ENCODE peak calls at places on chromosomes 1 and 21, in four cellular contexts. B, K, Y and U are unnamed samples.

GRCh38 chr1:212234431-212235298 is 50.5 kb upstream of the PPP2R5A start:
- DNase-seq in K (no peak), Y (peak; percentile 95), B (peak; percentile 99), U (peak; percentile 63)

GRCh38 chr1:236140705-236141446 is 1.5 kb upstream of the GPR137B start:
- DNase-seq in Y (no peak), K (no peak), B (no peak), U (no peak)

GRCh38 chr21:26366781-26367180 is 196.2 kb upstream of the APP start:
- DNase-seq in K (no peak), Y (no peak), B (no peak), U (no peak)

GRCh38 chr1:151990856-151991198 is 2.8 kb downstream of the S100A10 start:
- DNase-seq in K (no peak), B (peak; percentile 93), Y (peak; percentile 68), U (no peak)

GRCh38 chr1:6006882-6007281 is 14.7 kb upstream of the NPHP4 start:
- DNase-seq in K (no peak), Y (no peak), B (no peak), U (no peak)

GRCh38 chr1:203281033-203281432 is 24.3 kb upstream of the BTG2 start:
- DNase-seq in Y (no peak), B (peak; percentile 79), K (no peak), U (no peak)

GRCh38 chr1:94591791-94592565 is 50.4 kb upstream of the F3 start:
- DNase-seq in B (no peak), Y (no peak), K (no peak), U (no peak)

GRCh38 chr21:39088831-39089380 is 94.3 kb downstream of the PSMG1 start:
- DNase-seq in K (no peak), B (peak; percentile 72), Y (peak; percentile 52), U (no peak)

GRCh38 chr1:24970399-24970753 is 40.3 kb upstream of the RUNX3 start:
- DNase-seq in Y (peak; percentile 39), B (peak; percentile 51), K (no peak), U (no peak)

GRCh38 chr1:67652800-67653199 is 32.2 kb upstream of the GADD45A start:
- DNase-seq in Y (peak; percentile 67), B (peak; percentile 83), K (no peak), U (no peak)

GRCh38 chr1:106038260-106038659 is 1018.2 kb upstream of the PRMT6 start:
- DNase-seq in B (no peak), Y (no peak), K (no peak), U (no peak)

GRCh38 chr1:247367786-247368342 is 36.2 kb upstream of the ZNF496 start:
- DNase-seq in K (no peak), B (no peak), Y (peak; percentile 57), U (no peak)

GRCh38 chr21:31526040-31526439 is 133.5 kb upstream of the SOD1 start:
- DNase-seq in Y (no peak), K (no peak), B (peak; percentile 78), U (peak; percentile 37)

GRCh38 chr1:53643881-53644390 is 95.0 kb downstream of the GLIS1 start:
- DNase-seq in Y (peak; percentile 8), B (no peak), K (no peak), U (no peak)

GRCh38 chr1:10128081-10128765 is 82.1 kb upstream of the KIF1B start:
- DNase-seq in B (no peak), Y (no peak), K (no peak), U (no peak)

GRCh38 chr1:60897003-60897402 is 185.4 kb upstream of the NFIA start:
- DNase-seq in Y (no peak), K (no peak), B (no peak), U (no peak)

GRCh38 chr21:19256934-19257660 is 853.5 kb upstream of the TMPRSS15 start:
- DNase-seq in K (no peak), B (no peak), Y (no peak), U (no peak)

GRCh38 chr1:195472298-195472697 is 1135.9 kb downstream of the KCNT2 start:
- DNase-seq in B (no peak), Y (no peak), K (no peak), U (peak; percentile 1)

GRCh38 chr1:162240643-162240976 is 136.0 kb downstream of the SPATA46 start:
- DNase-seq in Y (no peak), B (no peak), K (no peak), U (no peak)

GRCh38 chr1:226485192-226485591 is 63.4 kb upstream of the STUM start:
- DNase-seq in B (no peak), Y (no peak), K (no peak), U (no peak)

GRCh38 chr21:33350676-33351075 is 25.9 kb downstream of the IFNAR1 start:
- DNase-seq in K (no peak), Y (no peak), B (no peak), U (no peak)

GRCh38 chr1:221712776-221713431 is 29.0 kb downstream of the DUSP10 start:
- DNase-seq in B (no peak), K (peak; percentile 75), Y (no peak), U (no peak)

GRCh38 chr1:178693368-178693767 is 31.7 kb upstream of the RALGPS2 start:
- DNase-seq in Y (peak; percentile 37), K (no peak), B (no peak), U (no peak)

GRCh38 chr1:151920147-151920546 is 10.8 kb upstream of the THEM4 start:
- DNase-seq in B (no peak), Y (no peak), K (no peak), U (no peak)

GRCh38 chr1:236535656-236536293 is 12.0 kb downstream of the LGALS8 start:
- DNase-seq in Y (no peak), B (no peak), K (no peak), U (peak; percentile 78)

GRCh38 chr1:232467073-232467760 is 162.7 kb downstream of the SIPA1L2 start:
- DNase-seq in Y (no peak), K (no peak), B (no peak), U (no peak)

GRCh38 chr1:165408518-165408917 is 36.4 kb downstream of the RXRG start:
- DNase-seq in K (no peak), B (peak; percentile 85), Y (peak; percentile 55), U (peak; percentile 66)

GRCh38 chr21:38790038-38790437 is 15.7 kb upstream of the ETS2 start:
- DNase-seq in B (no peak), Y (no peak), K (no peak), U (no peak)

GRCh38 chr1:234659538-234659937 is 49.6 kb upstream of the IRF2BP2 start:
- DNase-seq in K (no peak), B (peak; percentile 97), Y (peak; percentile 63), U (no peak)

GRCh38 chr1:231332761-231333160 is 4.9 kb downstream of the EXOC8 start:
- DNase-seq in B (no peak), Y (no peak), K (no peak), U (no peak)

GRCh38 chr21:39141502-39141901 is 41.7 kb downstream of the PSMG1 start:
- DNase-seq in B (no peak), Y (peak; percentile 20), K (no peak), U (no peak)

GRCh38 chr1:177181631-177182291 is 11.0 kb downstream of the BRINP2 start:
- DNase-seq in B (peak; percentile 68), K (no peak), Y (peak; percentile 66), U (peak; percentile 81)

GRCh38 chr1:69585666-69586065 is 17.9 kb downstream of the LRRC7 start:
- DNase-seq in Y (no peak), K (no peak), B (no peak), U (no peak)

GRCh38 chr1:210252621-210253041 is 20.0 kb downstream of the SERTAD4 start:
- DNase-seq in K (no peak), Y (peak; percentile 37), B (no peak), U (no peak)

GRCh38 chr21:41482321-41482720 is 25.6 kb downstream of the TMPRSS2 start:
- DNase-seq in B (no peak), Y (peak; percentile 28), K (no peak), U (no peak)

GRCh38 chr1:170670751-170671628 is 7.1 kb downstream of the PRRX1 start:
- DNase-seq in Y (peak; percentile 78), B (no peak), K (no peak), U (no peak)
- TF ChIP-seq CTCF in Y (peak; percentile 85), B (no peak), K (no peak), U (no peak)

GRCh38 chr1:35437200-35437599 is 120.0 kb downstream of the KIAA0319L start:
- DNase-seq in Y (no peak), B (no peak), K (no peak), U (no peak)
- TF ChIP-seq CTCF in Y (no peak), B (no peak), K (no peak), U (no peak)

DNA sequence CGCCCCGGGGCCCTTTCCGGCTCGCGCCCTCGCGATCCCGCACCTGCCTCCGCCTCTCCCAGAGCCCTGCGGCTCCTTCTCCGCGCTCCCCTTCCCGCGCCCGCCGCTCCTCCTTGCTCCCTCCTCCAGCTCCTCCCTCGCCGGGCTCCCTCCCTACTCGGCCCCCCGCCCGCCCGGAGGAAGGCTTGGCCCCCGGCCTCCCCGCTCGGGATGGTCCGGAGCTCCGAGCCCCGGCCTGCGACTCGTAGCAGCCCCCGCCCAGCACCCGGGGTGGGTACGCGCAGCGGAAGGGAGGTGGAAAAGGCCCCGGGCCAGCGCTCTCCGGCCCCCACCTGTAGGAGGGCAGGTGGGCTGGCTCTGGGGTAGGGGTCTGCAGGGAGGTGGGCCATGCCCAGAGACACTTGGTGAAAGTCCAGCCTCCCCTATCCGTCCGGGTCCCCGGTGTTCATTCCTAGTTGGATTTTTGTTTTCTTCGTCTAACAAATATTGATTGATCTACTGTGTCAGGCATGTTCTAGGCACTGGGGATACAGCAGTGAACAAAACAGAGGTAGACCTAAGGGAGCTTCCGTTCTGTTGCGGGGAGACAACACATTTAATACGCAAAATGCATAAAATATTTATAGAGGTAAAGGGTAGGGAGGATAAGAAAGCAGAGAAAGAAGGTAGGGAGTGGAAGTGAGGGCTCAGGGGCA is at the start of gene HTR1D:
- DNase-seq in Y (no peak), B (no peak), K (no peak), U (no peak)
- TF ChIP-seq CTCF in Y (no peak), B (no peak), K (no peak), U (no peak)

DNA sequence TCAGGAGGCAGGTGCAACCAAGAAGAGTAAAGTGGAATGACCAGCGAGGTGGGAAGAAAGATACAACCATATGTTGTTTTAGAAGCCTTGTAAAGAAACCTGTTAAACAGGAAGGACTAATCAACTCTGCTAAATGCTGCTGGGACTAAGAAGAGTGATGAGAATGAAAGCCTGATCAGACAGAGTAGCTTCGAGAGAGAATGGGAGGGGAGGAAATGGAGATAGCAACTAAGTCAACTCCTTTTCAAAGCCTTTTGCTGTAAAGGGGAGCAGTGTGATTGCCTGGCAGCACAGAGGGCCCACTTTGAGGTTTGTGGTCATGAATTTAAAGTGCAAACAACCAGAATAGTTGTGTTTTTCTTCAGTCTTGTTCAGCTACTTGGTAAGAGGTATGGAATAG is 31.4 kb downstream of the SLC30A7 start:
- DNase-seq in B (no peak), Y (no peak), K (peak; percentile 40), U (no peak)
- TF ChIP-seq CTCF in B (no peak), Y (no peak), K (no peak), U (no peak)

GRCh38 chr1:74771913-74772515 is 39.1 kb downstream of the TYW3 start:
- DNase-seq in B (peak; percentile 68), K (no peak), Y (peak; percentile 65), U (peak; percentile 72)

GRCh38 chr1:74772945-74773344 is 40.0 kb downstream of the TYW3 start:
- DNase-seq in Y (peak; percentile 51), B (peak; percentile 18), K (no peak), U (peak; percentile 43)

GRCh38 chr1:74773540-74773939 is 40.6 kb downstream of the TYW3 start:
- DNase-seq in K (no peak), Y (no peak), B (no peak), U (no peak)

GRCh38 chr1:74779750-74780149 is 46.8 kb downstream of the TYW3 start:
- DNase-seq in K (no peak), Y (no peak), B (no peak), U (no peak)

GRCh38 chr1:74775735-74776134 is 42.8 kb downstream of the TYW3 start:
- DNase-seq in B (no peak), K (no peak), Y (no peak), U (no peak)
- TF ChIP-seq CTCF in B (no peak), K (no peak), Y (no peak), U (peak; percentile 19)

GRCh38 chr21:40194181-40194580 is 326.9 kb downstream of the PCP4 start:
- DNase-seq in B (no peak), Y (no peak), K (no peak), U (no peak)
- TF ChIP-seq CTCF in B (no peak), Y (no peak), K (no peak), U (no peak)